ENCODE peak calls at places on chromosomes 16 and 17, in five cellular contexts. A is heart left ventricle, N is GM12878, U is fibroblast of lung, D is left ventricle myocardium inferior. P is an unnamed sample.

GRCh38 chr17:1301546-1301945 is 22.1 kb downstream of the TRARG1 start:
- DNase-seq in A (no peak), N (no peak), U (no peak), D (no peak), P (no peak)

GRCh38 chr16:3513892-3514600 is 13.2 kb downstream of the CLUAP1 start:
- DNase-seq in A (no peak), N (no peak), U (no peak), D (no peak), P (peak)

GRCh38 chr17:69677130-69677529 is 262.6 kb downstream of the MAP2K6 start:
- DNase-seq in A (no peak), N (no peak), U (peak), D (no peak), P (no peak)

GRCh38 chr17:29617481-29618271 is 5.0 kb downstream of the CORO6 start:
- DNase-seq in A (peak), N (peak), U (peak), D (peak), P (no peak)

GRCh38 chr16:67637625-67638024 is 7.3 kb upstream of the CARMIL2 start:
- DNase-seq in A (no peak), N (no peak), U (no peak), D (no peak), P (no peak)

GRCh38 chr17:58507123-58507634 is 7.3 kb downstream of the MTMR4 start:
- DNase-seq in A (no peak), N (no peak), U (peak), D (no peak), P (no peak)

GRCh38 chr16:57862698-57863433 is 60.6 kb upstream of the KIFC3 start:
- DNase-seq in A (no peak), N (no peak), U (no peak), D (no peak), P (no peak)

GRCh38 chr16:58366247-58367031 is 25.8 kb upstream of the GINS3 start:
- DNase-seq in A (no peak), N (no peak), U (peak), D (no peak), P (peak)

GRCh38 chr17:31480067-31480466 is 88.6 kb downstream of the RAB11FIP4 start:
- DNase-seq in A (no peak), N (no peak), U (no peak), D (no peak), P (no peak)

GRCh38 chr16:68713430-68713829 is 23.7 kb upstream of the CDH1 start:
- DNase-seq in A (no peak), N (no peak), U (no peak), D (no peak), P (no peak)

GRCh38 chr16:85402910-85403692 is 210.0 kb upstream of the GSE1 start:
- DNase-seq in A (peak), N (no peak), U (peak), D (peak), P (no peak)

GRCh38 chr17:16953347-16953746 is 18.6 kb downstream of the TNFRSF13B start:
- DNase-seq in A (no peak), N (no peak), U (no peak), D (no peak), P (no peak)

GRCh38 chr17:65819810-65820209 is 258.4 kb upstream of the AXIN2 start:
- DNase-seq in A (no peak), N (no peak), U (no peak), D (no peak), P (no peak)

GRCh38 chr17:65823713-65824112 is 262.3 kb upstream of the AXIN2 start:
- DNase-seq in A (no peak), N (no peak), U (no peak), D (no peak), P (no peak)

GRCh38 chr17:65817951-65818350 is 256.5 kb upstream of the AXIN2 start:
- DNase-seq in A (no peak), N (no peak), U (no peak), D (no peak), P (no peak)

GRCh38 chr17:65824901-65825300 is 263.5 kb upstream of the AXIN2 start:
- DNase-seq in A (no peak), N (no peak), U (no peak), D (no peak), P (no peak)

GRCh38 chr17:65820306-65820705 is 258.9 kb upstream of the AXIN2 start:
- DNase-seq in A (no peak), N (no peak), U (no peak), D (no peak), P (no peak)
- H3K27ac ChIP-seq in A (no peak), N (no peak), U (no peak), D (no peak), P (no peak)

DNA sequence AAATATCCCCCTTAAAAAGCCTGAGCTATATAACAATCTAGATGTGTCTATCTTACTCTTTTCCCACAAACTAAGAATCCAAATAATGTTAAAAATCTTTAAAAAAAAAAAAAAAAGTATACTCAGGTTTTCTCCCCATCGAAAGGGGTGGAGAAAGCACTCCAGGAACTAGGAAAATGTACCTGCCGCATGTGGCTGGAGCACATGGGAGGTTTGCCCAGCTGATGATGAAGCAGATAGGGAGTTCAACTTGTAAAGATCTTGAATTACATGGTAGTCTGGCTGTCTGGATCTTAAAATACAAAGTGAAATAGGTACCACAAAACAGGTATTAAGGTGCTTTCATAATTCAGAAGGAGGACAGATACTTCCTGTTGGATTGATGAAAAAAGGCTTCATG is 8.8 kb upstream of the SLFN14 start:
- DNase-seq in A (no peak), N (no peak), U (no peak), D (no peak), P (no peak)
- H3K27ac ChIP-seq in A (no peak), N (no peak), U (no peak), D (no peak), P (no peak)

GRCh38 chr16:11327277-11328171 is 17.7 kb upstream of the RMI2 start:
- DNase-seq in A (no peak), N (peak), U (no peak), D (peak), P (no peak)
- H3K27ac ChIP-seq in A (peak), N (peak), U (peak), D (peak), P (no peak)

DNA sequence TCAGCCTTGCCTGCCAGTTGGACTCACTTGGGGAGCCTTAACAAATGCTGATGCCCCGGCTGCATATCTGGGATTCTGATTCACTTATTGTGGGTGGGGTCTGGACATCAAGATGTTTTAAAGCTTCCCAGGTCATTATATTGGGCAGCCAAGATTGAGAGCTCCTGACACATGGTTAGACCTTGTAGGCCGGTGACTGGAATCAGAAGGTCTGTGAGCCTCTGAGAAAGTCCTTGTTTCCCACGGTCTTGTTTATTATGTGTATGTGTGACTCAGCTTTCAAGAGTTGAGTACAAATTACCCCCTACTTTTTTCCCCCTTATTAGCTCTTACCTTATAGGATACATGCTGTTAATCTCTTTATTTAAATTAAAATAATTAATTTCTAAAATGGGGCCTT is 103.5 kb downstream of the ABCC1 start:
- DNase-seq in A (no peak), N (no peak), U (peak), D (no peak), P (no peak)
- H3K27ac ChIP-seq in A (no peak), N (no peak), U (no peak), D (no peak), P (no peak)

DNA sequence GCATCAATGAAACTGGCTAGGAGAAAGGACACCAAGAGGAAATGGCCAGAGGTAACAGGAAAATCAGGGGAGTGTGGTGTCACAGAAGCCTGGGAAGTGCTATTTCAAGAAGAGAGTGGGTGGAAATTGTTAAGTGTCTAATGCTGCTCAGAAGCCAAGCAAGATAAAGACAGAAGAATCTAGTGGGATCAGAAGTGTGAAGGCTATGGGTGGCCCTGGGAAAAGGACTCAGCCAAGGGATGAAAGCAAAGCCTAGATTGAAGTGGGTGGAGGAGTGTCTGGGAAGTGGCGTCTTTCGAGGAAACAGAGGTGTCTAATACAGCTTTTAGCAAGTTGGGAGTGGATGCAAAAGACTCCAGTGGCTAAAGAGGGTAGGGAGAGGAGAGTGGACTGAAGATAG is 13.4 kb downstream of the PDZD9 start:
- DNase-seq in A (no peak), N (no peak), U (no peak), D (no peak), P (no peak)
- H3K27ac ChIP-seq in A (no peak), N (no peak), U (no peak), D (peak), P (no peak)

GRCh38 chr17:20310481-20310880 is 156.9 kb downstream of the LGALS9B start:
- DNase-seq in A (no peak), N (no peak), U (no peak), D (no peak), P (no peak)
- H3K27ac ChIP-seq in A (no peak), N (no peak), U (no peak), D (no peak), P (no peak)

P was measured in epithelial cell of prostate.